ENCODE peak calls at places on chromosomes 6 and 20, in ten cellular contexts. V, G, L, I, T, E, K, X, M and C are unnamed samples.

GRCh38 chr6:38876470-38876869 is 161.4 kb downstream of the DNAH8 start:
- DNase-seq in I (no peak), X (no peak), L (no peak), G (no peak), M (no peak), K (peak), V (no peak), T (no peak), E (no peak), C (peak)

GRCh38 chr20:57089701-57090144 is 176.7 kb downstream of the BMP7 start:
- DNase-seq in E (peak), G (peak), T (peak), X (peak), M (peak), V (peak), K (peak), I (peak), L (peak), C (no peak)

GRCh38 chr6:135180458-135181332 is at the start of gene MYB:
- DNase-seq in X (peak), K (peak), E (peak), G (peak), V (no peak), M (peak), I (peak), L (peak), T (peak), C (peak)

GRCh38 chr6:28721372-28721771 is 195.7 kb downstream of the GPX5 start:
- DNase-seq in X (no peak), M (no peak), V (no peak), L (no peak), I (no peak), G (no peak), K (no peak), E (no peak), T (no peak), C (no peak)

GRCh38 chr6:108947114-108947854 is 99.1 kb downstream of the ARMC2 start:
- DNase-seq in V (no peak), L (no peak), I (no peak), M (peak), E (no peak), K (no peak), T (no peak), X (peak), G (peak), C (no peak)

GRCh38 chr20:61668064-61668463 is 397.6 kb downstream of the TAF4 start:
- DNase-seq in E (no peak), M (no peak), L (no peak), I (no peak), X (no peak), G (no peak), K (no peak), T (no peak), V (no peak), C (no peak)

GRCh38 chr20:46264391-46265266 is 43.7 kb downstream of the CDH22 start:
- DNase-seq in I (no peak), E (no peak), M (no peak), V (no peak), G (no peak), K (no peak), T (no peak), X (no peak), L (no peak), C (no peak)

GRCh38 chr6:144993870-144994269 is 708.7 kb downstream of the UTRN start:
- DNase-seq in E (no peak), G (no peak), V (no peak), L (no peak), K (no peak), M (peak), T (no peak), I (no peak), X (no peak), C (no peak)

GRCh38 chr20:400451-401275 is 7.4 kb upstream of the RBCK1 start:
- DNase-seq in L (no peak), V (peak), G (peak), E (no peak), I (no peak), M (no peak), T (no peak), X (peak), K (no peak), C (no peak)

GRCh38 chr6:104505838-104506237 is 353.9 kb downstream of the HACE1 start:
- DNase-seq in L (no peak), I (no peak), X (no peak), V (no peak), E (no peak), T (no peak), K (no peak), M (no peak), G (no peak), C (no peak)

GRCh38 chr20:16477632-16478031 is 95.6 kb downstream of the KIF16B start:
- DNase-seq in L (no peak), X (no peak), I (no peak), V (no peak), G (no peak), M (peak), E (no peak), K (no peak), T (no peak), C (no peak)

GRCh38 chr20:29740951-29741593 is 1516.4 kb upstream of the DEFB115 start:
- DNase-seq in M (no peak), G (no peak), X (no peak), T (no peak), E (no peak), V (no peak), L (peak), K (no peak), I (no peak), C (no peak)

GRCh38 chr20:59749293-59749680 is 144.9 kb downstream of the PHACTR3 start:
- DNase-seq in I (no peak), L (no peak), V (peak), E (no peak), X (no peak), M (peak), K (no peak), G (no peak), T (no peak), C (no peak)